ENCODE peak calls at places on chromosome 9, in seven cellular contexts. C is transverse colon, D is kidney, N is PC-3, H is SJSA1, O is heart left ventricle, Y is HepG2. G is an unnamed sample.
A peak's percentile ranks its signal among the peaks of the same experiment; 100 is the strongest.

GRCh38 chr9:91253488-91253887 is 108.2 kb downstream of the AUH start:
- DNase-seq in Y (peak; percentile 7), N (no peak), H (no peak), O (no peak), D (no peak), C (no peak), G (peak; percentile 43)

GRCh38 chr9:31067418-31067817 is 1317.0 kb upstream of the ACO1 start:
- DNase-seq in H (no peak), O (no peak), C (no peak), D (no peak), N (no peak), Y (no peak), G (no peak)

GRCh38 chr9:25681270-25681669 is 3.0 kb upstream of the TUSC1 start:
- DNase-seq in O (no peak), N (peak; percentile 7), D (no peak), Y (no peak), H (no peak), C (no peak), G (no peak)

GRCh38 chr9:26685857-26686256 is 206.7 kb downstream of the CAAP1 start:
- DNase-seq in C (no peak), Y (no peak), N (peak; percentile 50), D (no peak), O (no peak), H (no peak), G (no peak)

GRCh38 chr9:20319641-20320337 is 302.5 kb downstream of the MLLT3 start:
- DNase-seq in O (no peak), N (peak; percentile 19), D (no peak), Y (no peak), H (peak; percentile 75), C (no peak), G (no peak)

GRCh38 chr9:8961186-8961666 is 1161.6 kb upstream of the DMAC1 start:
- DNase-seq in C (peak; percentile 11), D (no peak), H (no peak), Y (peak; percentile 97), N (no peak), O (peak; percentile 65), G (no peak)

GRCh38 chr9:92771309-92771708 is 6.7 kb upstream of the BICD2 start:
- DNase-seq in D (no peak), C (no peak), Y (no peak), N (no peak), H (no peak), O (no peak), G (no peak)

GRCh38 chr9:124840300-124840833 is 12.9 kb upstream of the WDR38 start:
- DNase-seq in Y (peak; percentile 45), C (no peak), O (peak; percentile 38), H (no peak), D (peak; percentile 63), N (no peak), G (peak; percentile 75)

GRCh38 chr9:115164511-115164974 is 46.6 kb upstream of the TNC start:
- DNase-seq in Y (peak; percentile 2), O (no peak), H (peak; percentile 63), C (no peak), N (peak; percentile 93), D (peak; percentile 90), G (no peak)

GRCh38 chr9:751137-752051 is 90.1 kb upstream of the DMRT1 start:
- DNase-seq in D (no peak), H (peak; percentile 42), N (peak; percentile 65), O (no peak), Y (no peak), C (peak; percentile 30), G (no peak)

GRCh38 chr9:134399435-134400056 is 73.3 kb downstream of the RXRA start:
- DNase-seq in Y (no peak), D (no peak), O (no peak), C (no peak), H (no peak), N (peak; percentile 57), G (peak; percentile 61)

GRCh38 chr9:130053504-130054427 is at the start of gene GPR107:
- DNase-seq in C (peak; percentile 82), H (peak; percentile 80), N (peak; percentile 56), O (peak; percentile 86), Y (peak; percentile 61), D (peak; percentile 94), G (peak; percentile 89)

GRCh38 chr9:131611586-131611985 is 66.3 kb downstream of the PRRT1B start:
- DNase-seq in D (no peak), O (no peak), Y (no peak), H (no peak), C (no peak), N (no peak), G (no peak)

GRCh38 chr9:89079421-89079820 is 88.2 kb downstream of the S1PR3 start:
- DNase-seq in Y (no peak), C (no peak), D (no peak), N (no peak), O (no peak), H (no peak), G (no peak)

GRCh38 chr9:2809692-2810423 is 34.0 kb downstream of the PUM3 start:
- DNase-seq in O (no peak), H (peak; percentile 86), Y (peak; percentile 89), C (no peak), D (no peak), N (peak; percentile 29), G (no peak)

GRCh38 chr9:128174062-128174461 is 14.0 kb downstream of the BBLN start:
- DNase-seq in H (no peak), N (no peak), D (no peak), C (no peak), Y (no peak), O (no peak), G (no peak)

GRCh38 chr9:109520475-109521132 is 22.5 kb upstream of the PTPN3 start:
- DNase-seq in Y (peak; percentile 69), O (no peak), N (peak; percentile 87), C (peak; percentile 71), H (peak; percentile 58), D (no peak), G (peak; percentile 86)

GRCh38 chr9:76456202-76456926 is 2.6 kb upstream of the GCNT1 start:
- DNase-seq in D (no peak), N (peak; percentile 7), O (no peak), Y (peak; percentile 89), C (peak; percentile 75), H (peak; percentile 78), G (peak; percentile 63)

GRCh38 chr9:81693639-81694378 is 4.5 kb upstream of the TLE1 start:
- DNase-seq in Y (no peak), N (no peak), C (no peak), H (peak; percentile 57), O (no peak), D (no peak), G (no peak)

DNA sequence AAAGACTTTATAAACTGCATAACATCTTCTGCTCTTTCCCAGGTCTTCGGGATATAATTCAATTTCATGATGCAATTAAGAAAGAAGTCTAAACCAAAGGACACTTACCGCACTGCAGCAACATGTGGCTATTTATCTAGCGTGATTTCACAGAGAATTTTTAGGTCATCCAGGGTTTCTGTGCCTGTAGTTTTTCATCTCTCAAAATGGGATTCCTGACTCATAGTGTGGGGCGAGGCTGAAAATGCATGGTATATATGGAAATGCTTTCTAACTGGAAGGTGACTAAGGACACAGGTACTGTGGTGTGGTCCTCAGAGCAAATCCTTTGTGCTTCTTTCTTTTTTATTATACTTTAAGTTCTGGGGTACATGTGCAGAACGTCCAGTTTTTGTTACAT is 557.7 kb upstream of the KLF4 start:
- DNase-seq in C (no peak), O (no peak), D (no peak), N (peak; percentile 43), H (no peak), Y (no peak), G (no peak)
- H3K27ac ChIP-seq in C (no peak overlapping the region), O (no peak overlapping the region), D (no peak overlapping the region), N (no peak overlapping the region), H (no peak overlapping the region), Y (no peak overlapping the region), G (no peak overlapping the region)

GRCh38 chr9:33697171-33697570 is 98.2 kb upstream of the PRSS3 start:
- DNase-seq in Y (no peak), D (no peak), O (no peak), C (no peak), N (no peak), H (no peak), G (no peak)
- H3K27ac ChIP-seq in Y (no peak overlapping the region), D (no peak overlapping the region), O (no peak overlapping the region), C (no peak overlapping the region), N (no peak overlapping the region), H (no peak overlapping the region), G (no peak overlapping the region)

DNA sequence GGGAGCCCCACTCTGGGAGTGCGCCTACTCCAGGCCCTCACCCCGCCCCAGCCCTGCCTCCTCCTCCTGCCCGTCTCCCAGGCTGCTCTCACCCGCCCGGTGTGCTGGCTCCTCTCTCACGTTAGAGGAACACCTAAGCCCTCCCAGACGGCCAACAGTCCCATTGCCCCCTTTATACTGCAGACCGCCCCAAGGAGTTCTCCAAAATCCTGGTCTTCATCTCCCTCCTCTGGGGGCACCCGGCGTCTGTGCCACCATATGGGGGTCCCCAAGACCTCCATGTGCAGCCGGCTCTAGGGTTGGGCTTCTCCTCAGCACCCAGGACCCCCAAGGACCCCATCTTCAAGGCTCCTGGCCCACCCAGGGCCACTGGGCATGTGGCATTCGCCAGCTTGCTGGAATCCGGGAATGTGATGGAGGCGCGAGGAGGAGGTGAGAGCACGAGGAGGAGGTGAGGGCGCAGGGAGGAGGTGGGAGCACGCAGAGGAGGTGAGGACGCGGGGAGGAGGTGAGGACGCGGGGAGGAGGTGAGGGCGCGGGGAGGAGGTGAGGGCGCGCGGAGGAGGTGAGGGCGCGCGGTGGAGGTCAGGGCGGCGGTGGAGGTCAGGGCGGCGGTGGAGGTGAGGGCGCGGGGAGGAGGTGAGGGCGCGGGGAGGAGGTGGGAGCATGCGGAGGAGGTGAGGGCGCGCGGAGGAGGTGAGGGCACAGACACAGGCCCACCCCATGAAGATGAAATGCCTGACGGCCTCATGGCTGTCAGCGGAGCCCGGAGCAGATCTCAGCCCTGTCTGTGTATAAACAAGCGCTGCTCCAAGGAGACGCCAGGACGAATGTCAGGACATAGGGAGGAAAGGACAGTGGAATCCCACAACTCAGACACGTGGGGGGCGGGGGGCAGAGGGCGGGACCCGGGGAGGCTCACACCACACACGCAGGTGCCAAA is 41.2 kb downstream of the EXD3 start:
- DNase-seq in N (no peak), D (peak; percentile 68), O (peak; percentile 13), Y (no peak), C (no peak), H (no peak), G (no peak)
- H3K27ac ChIP-seq in N (no peak overlapping the region), D (no peak overlapping the region), O (no peak overlapping the region), Y (no peak overlapping the region), C (no peak overlapping the region), H (no peak overlapping the region), G (no peak overlapping the region)

GRCh38 chr9:33113799-33114547 is 37.5 kb upstream of the SMU1 start:
- DNase-seq in O (no peak), C (peak; percentile 4), N (no peak), D (no peak), H (no peak), Y (no peak), G (peak; percentile 34)

GRCh38 chr9:33117816-33118215 is 41.3 kb upstream of the SMU1 start:
- DNase-seq in D (no peak), H (no peak), Y (no peak), C (no peak), O (peak; percentile 39), N (no peak), G (no peak)

GRCh38 chr9:33114746-33115145 is 38.3 kb upstream of the SMU1 start:
- DNase-seq in C (peak; percentile 0), Y (no peak), H (no peak), N (no peak), D (no peak), O (no peak), G (no peak)

GRCh38 chr9:33117306-33117705 is 40.8 kb upstream of the SMU1 start:
- DNase-seq in H (no peak), N (peak; percentile 55), C (no peak), O (no peak), D (no peak), Y (no peak), G (no peak)

GRCh38 chr9:33116855-33117254 is 40.4 kb upstream of the SMU1 start:
- DNase-seq in O (no peak), C (no peak), Y (no peak), N (no peak), D (no peak), H (no peak), G (no peak)
- H3K27ac ChIP-seq in O (peak overlapping the region; percentile 61), C (no peak overlapping the region), Y (no peak overlapping the region), N (peak overlapping the region; percentile 18), D (no peak overlapping the region), H (no peak overlapping the region), G (no peak overlapping the region)